ENCODE peak calls at places on chromosomes 1 and 21, in four cellular contexts. One of them, this sample, is unnamed.
A peak's percentile ranks its signal among the peaks of the same experiment; 100 is the strongest.

GRCh38 chr1:184483101-184483813 is 96.4 kb downstream of the C1orf21 start:
- DNase-seq in ascending aorta: no peak
- DNase-seq in A549: no peak
- DNase-seq in astrocyte: peak; percentile 43
- DNase-seq in this sample: no peak

GRCh38 chr1:202306535-202307345 is 35.0 kb downstream of the UBE2T start:
- DNase-seq in ascending aorta: no peak
- DNase-seq in astrocyte: no peak
- DNase-seq in A549: no peak
- DNase-seq in this sample: no peak

GRCh38 chr1:201937624-201938212 is 8.6 kb downstream of the LMOD1 start:
- DNase-seq in A549: no peak
- DNase-seq in astrocyte: peak; percentile 81
- DNase-seq in ascending aorta: no peak
- DNase-seq in this sample: no peak

GRCh38 chr21:25717491-25718139 is 17.1 kb downstream of the ATP5PF start:
- DNase-seq in ascending aorta: no peak
- DNase-seq in A549: no peak
- DNase-seq in astrocyte: peak; percentile 3
- DNase-seq in this sample: no peak

GRCh38 chr1:220791959-220792358 is 5.2 kb downstream of the MTARC1 start:
- DNase-seq in astrocyte: no peak
- DNase-seq in ascending aorta: no peak
- DNase-seq in A549: no peak
- DNase-seq in this sample: no peak

GRCh38 chr1:62111084-62111483 is 83.6 kb upstream of the L1TD1 start:
- DNase-seq in astrocyte: no peak
- DNase-seq in A549: no peak
- DNase-seq in ascending aorta: no peak
- DNase-seq in this sample: no peak

GRCh38 chr1:93738075-93738622 is 56.5 kb upstream of the BCAR3 start:
- DNase-seq in A549: peak; percentile 40
- DNase-seq in ascending aorta: no peak
- DNase-seq in astrocyte: peak; percentile 95
- DNase-seq in this sample: no peak

GRCh38 chr1:61160526-61160925 is 78.2 kb downstream of the NFIA start:
- DNase-seq in A549: no peak
- DNase-seq in astrocyte: no peak
- DNase-seq in ascending aorta: no peak
- DNase-seq in this sample: no peak

GRCh38 chr1:64539808-64540207 is 69.9 kb downstream of the CACHD1 start:
- DNase-seq in A549: no peak
- DNase-seq in astrocyte: peak; percentile 53
- DNase-seq in ascending aorta: no peak
- DNase-seq in this sample: no peak

GRCh38 chr1:238302646-238303045 is 411.9 kb upstream of the ZP4 start:
- DNase-seq in A549: no peak
- DNase-seq in astrocyte: no peak
- DNase-seq in ascending aorta: no peak
- DNase-seq in this sample: no peak

GRCh38 chr1:183920651-183921050 is 115.7 kb downstream of the RGL1 start:
- DNase-seq in ascending aorta: no peak
- DNase-seq in astrocyte: no peak
- DNase-seq in A549: no peak
- DNase-seq in this sample: no peak

GRCh38 chr1:31703431-31704260 is at the start of gene COL16A1:
- DNase-seq in astrocyte: peak; percentile 49
- DNase-seq in ascending aorta: peak; percentile 50
- DNase-seq in A549: no peak
- DNase-seq in this sample: no peak

GRCh38 chr1:41659903-41660302 is 175.4 kb upstream of the EDN2 start:
- DNase-seq in ascending aorta: no peak
- DNase-seq in A549: no peak
- DNase-seq in astrocyte: no peak
- DNase-seq in this sample: no peak

GRCh38 chr1:193417945-193418744 is 231.7 kb upstream of the B3GALT2 start:
- DNase-seq in A549: no peak
- DNase-seq in ascending aorta: no peak
- DNase-seq in astrocyte: peak; percentile 36
- DNase-seq in this sample: no peak

GRCh38 chr1:159953866-159954515 is at the start of gene SLAMF9:
- DNase-seq in astrocyte: peak; percentile 47
- DNase-seq in A549: no peak
- DNase-seq in ascending aorta: no peak
- DNase-seq in this sample: no peak

GRCh38 chr1:15252547-15252835 is 5.5 kb downstream of the FHAD1 start:
- DNase-seq in ascending aorta: no peak
- DNase-seq in A549: no peak
- DNase-seq in astrocyte: no peak
- DNase-seq in this sample: no peak

GRCh38 chr21:42406846-42407245 is 3.1 kb downstream of the UBASH3A start:
- DNase-seq in astrocyte: no peak
- DNase-seq in ascending aorta: no peak
- DNase-seq in A549: no peak
- DNase-seq in this sample: no peak

GRCh38 chr1:173295391-173295790 is 88.3 kb upstream of the TNFSF4 start:
- DNase-seq in A549: no peak
- DNase-seq in ascending aorta: no peak
- DNase-seq in astrocyte: peak; percentile 40
- DNase-seq in this sample: no peak

GRCh38 chr1:222084048-222084447 is 342.2 kb upstream of the DUSP10 start:
- DNase-seq in astrocyte: no peak
- DNase-seq in ascending aorta: no peak
- DNase-seq in A549: no peak
- DNase-seq in this sample: no peak

GRCh38 chr1:226737819-226738420 is 1.2 kb downstream of the ITPKB start:
- DNase-seq in astrocyte: no peak
- DNase-seq in ascending aorta: no peak
- DNase-seq in A549: no peak
- DNase-seq in this sample: peak; percentile 6

GRCh38 chr1:93908394-93909145 is 660 bp downstream of the GCLM start:
- DNase-seq in A549: peak; percentile 15
- DNase-seq in astrocyte: no peak
- DNase-seq in ascending aorta: no peak
- DNase-seq in this sample: peak; percentile 39

GRCh38 chr1:17692645-17693044 is 62.5 kb upstream of the ACTL8 start:
- DNase-seq in ascending aorta: no peak
- DNase-seq in astrocyte: no peak
- DNase-seq in A549: no peak
- DNase-seq in this sample: no peak

GRCh38 chr1:17700363-17700762 is 54.8 kb upstream of the ACTL8 start:
- DNase-seq in A549: no peak
- DNase-seq in ascending aorta: no peak
- DNase-seq in astrocyte: no peak
- DNase-seq in this sample: no peak

GRCh38 chr1:17700981-17701870 is 53.9 kb upstream of the ACTL8 start:
- DNase-seq in A549: no peak
- DNase-seq in astrocyte: no peak
- DNase-seq in ascending aorta: no peak
- DNase-seq in this sample: no peak

GRCh38 chr1:17691147-17691634 is 63.9 kb upstream of the ACTL8 start:
- DNase-seq in ascending aorta: no peak
- DNase-seq in astrocyte: no peak
- DNase-seq in A549: no peak
- DNase-seq in this sample: no peak

GRCh38 chr1:17696417-17697301 is 58.5 kb upstream of the ACTL8 start:
- DNase-seq in ascending aorta: no peak
- DNase-seq in astrocyte: peak; percentile 60
- DNase-seq in A549: peak; percentile 38
- DNase-seq in this sample: no peak
- TF ChIP-seq CTCF in ascending aorta: no peak
- TF ChIP-seq CTCF in astrocyte: peak; percentile 49
- TF ChIP-seq CTCF in A549: peak; percentile 48
- TF ChIP-seq CTCF in this sample: no peak

DNA sequence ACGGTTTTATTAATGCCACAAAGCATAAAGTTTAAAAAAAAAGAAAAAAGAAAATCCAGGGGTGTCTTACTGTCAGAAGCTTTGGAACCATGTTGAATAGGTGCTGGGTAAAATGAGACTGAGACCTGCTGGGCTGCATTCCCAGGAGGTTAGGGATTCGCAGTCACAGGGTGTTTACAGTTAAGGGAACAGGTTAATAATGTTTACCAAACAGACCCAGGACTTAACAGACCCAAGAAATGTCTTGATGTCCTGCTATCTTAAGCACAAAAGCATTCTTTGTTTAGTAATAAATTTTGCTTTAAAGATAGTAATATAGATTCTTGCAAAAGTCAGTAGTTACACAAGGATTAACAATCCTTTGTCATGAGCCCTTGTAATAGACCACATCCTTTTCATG is 54.7 kb downstream of the OLFML3 start:
- DNase-seq in A549: no peak
- DNase-seq in ascending aorta: no peak
- DNase-seq in astrocyte: no peak
- DNase-seq in this sample: peak; percentile 72
- H3K4me3 ChIP-seq in A549: no peak overlapping the region
- H3K4me3 ChIP-seq in ascending aorta: no peak overlapping the region
- H3K4me3 ChIP-seq in astrocyte: no peak overlapping the region
- H3K4me3 ChIP-seq in this sample: no peak overlapping the region

DNA sequence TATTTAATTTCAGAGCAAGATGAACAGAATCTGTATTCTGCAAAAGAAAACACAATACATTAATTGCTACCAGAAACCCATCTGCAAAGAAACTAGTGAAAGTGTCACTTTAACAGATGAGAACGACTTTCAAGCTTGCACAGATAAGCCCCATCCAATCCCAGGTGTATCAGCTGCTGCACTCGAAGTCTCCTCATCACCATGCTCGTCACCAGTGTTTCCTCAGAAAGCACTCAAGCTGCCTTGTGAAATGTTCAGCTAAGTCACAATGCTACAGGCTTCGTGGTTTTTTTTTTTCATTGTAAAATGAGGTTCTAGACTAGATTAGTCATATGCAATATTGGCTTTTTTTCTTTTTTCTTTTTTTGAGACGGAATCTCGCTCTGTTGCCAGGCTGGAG is 3.3 kb upstream of the TOMM20 start:
- DNase-seq in astrocyte: no peak
- DNase-seq in A549: no peak
- DNase-seq in ascending aorta: no peak
- DNase-seq in this sample: no peak
- H3K4me1 ChIP-seq in astrocyte: peaks cover 2% of the 10 kb centered on the region
- H3K4me1 ChIP-seq in A549: peaks cover 2% of the 10 kb centered on the region
- H3K4me1 ChIP-seq in ascending aorta: peaks cover 3% of the 10 kb centered on the region
- H3K4me1 ChIP-seq in this sample: peaks cover 21% of the 10 kb centered on the region

GRCh38 chr1:154481058-154481457 is 21.0 kb upstream of the TDRD10 start:
- DNase-seq in ascending aorta: no peak
- DNase-seq in astrocyte: no peak
- DNase-seq in A549: no peak
- DNase-seq in this sample: no peak
- TF ChIP-seq CTCF in ascending aorta: no peak
- TF ChIP-seq CTCF in astrocyte: no peak
- TF ChIP-seq CTCF in A549: no peak
- TF ChIP-seq CTCF in this sample: no peak

DNA sequence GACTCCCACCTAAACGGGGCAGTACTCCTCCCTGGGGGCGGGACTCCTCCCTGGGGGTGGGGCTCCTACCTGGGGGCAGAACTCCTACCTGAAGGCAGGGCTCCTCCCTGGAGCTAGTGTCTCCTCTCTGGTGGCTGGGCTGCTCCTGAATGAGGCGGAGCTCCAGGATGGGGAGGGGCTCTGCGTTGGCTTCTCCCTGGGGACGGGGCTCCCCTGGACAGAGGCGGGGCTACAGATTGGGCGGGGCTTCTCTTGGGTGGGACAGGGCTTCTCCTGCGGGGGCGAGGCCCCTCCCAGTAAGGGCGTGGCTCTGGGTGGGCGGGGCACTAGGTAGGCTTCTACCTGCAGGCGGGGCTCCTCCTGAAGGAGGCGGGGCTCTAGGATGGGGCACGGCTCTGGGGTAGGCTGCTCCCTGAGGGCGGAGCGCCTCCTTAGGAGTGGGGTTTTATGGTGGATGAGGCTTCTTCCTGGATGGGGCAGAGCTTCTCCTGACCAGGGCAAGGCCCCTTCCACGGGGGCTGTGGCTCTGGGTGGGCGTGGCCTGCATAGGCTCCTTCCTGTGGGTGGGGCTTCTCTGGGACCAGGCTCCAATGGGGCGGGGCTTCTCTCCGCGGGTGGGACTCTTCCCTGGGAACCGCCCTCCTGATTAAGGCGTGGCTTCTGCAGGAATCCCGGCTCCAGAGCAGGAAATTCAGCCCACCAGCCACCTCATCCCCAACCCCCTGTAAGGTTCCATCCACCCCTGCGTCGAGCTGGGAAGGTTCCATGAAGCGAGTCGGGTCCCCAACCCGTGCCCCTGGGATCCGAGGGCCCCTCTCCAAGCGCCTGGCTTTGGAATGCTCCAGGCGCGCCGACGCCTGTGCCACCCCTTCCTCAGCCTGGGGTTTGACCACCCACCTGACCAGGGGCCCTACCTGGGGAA is 22.7 kb upstream of the ARF1 start:
- DNase-seq in astrocyte: no peak
- DNase-seq in ascending aorta: no peak
- DNase-seq in A549: peak; percentile 73
- DNase-seq in this sample: peak; percentile 99
- H3K4me3 ChIP-seq in astrocyte: no peak overlapping the region
- H3K4me3 ChIP-seq in ascending aorta: no peak overlapping the region
- H3K4me3 ChIP-seq in A549: peak overlapping the region; percentile 59
- H3K4me3 ChIP-seq in this sample: peak overlapping the region; percentile 60

DNA sequence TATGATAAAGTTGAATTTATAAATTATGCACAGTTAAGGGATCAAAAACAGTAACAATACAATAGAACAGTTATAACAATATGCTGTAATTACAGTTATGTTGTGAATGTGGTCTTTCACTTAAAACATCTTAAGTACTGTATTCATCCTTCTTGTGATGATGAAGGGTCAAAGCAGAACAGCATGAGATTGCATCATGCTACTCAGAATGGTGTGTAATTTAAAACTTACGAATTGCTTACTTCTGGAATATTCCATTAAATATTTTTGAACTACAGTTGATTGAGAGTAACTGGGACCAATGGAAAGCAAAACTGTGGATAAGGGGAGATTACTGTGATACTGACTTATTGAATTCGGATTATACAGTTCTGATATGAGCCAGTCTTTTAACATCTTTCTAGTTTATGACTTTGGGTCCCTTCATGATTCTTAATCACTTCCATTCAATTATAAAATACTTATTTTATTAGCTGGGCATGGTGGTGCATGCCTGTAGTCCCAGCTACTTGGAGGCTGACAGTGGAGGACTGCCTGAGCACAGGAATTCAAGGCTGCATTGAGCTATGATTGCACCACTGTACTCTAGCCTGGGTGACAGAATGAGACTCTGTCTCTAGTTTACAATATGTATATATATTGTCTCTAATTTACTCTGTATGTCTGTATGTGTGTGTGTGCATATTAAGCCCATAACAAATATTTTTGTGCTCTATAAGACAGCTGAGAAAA is 43.2 kb downstream of the ATP1B1 start:
- DNase-seq in astrocyte: no peak
- DNase-seq in ascending aorta: no peak
- DNase-seq in A549: no peak
- DNase-seq in this sample: no peak
- H3K4me1 ChIP-seq in astrocyte: no peaks in the 10 kb centered on the region
- H3K4me1 ChIP-seq in ascending aorta: no peaks in the 10 kb centered on the region
- H3K4me1 ChIP-seq in A549: peaks cover 51% of the 10 kb centered on the region
- H3K4me1 ChIP-seq in this sample: peaks cover 47% of the 10 kb centered on the region

This sample was measured in Caco-2.